ENCODE peak calls at places on chromosomes 12 and 14, in nine cellular contexts. Y is hepatocyte; U is fibroblast of mammary gland; A is PC-3; T is body of pancreas; S is progenitor cell of endocrine pancreas; L is CD4-positive, alpha-beta T cell; I is uterus; B is IMR-90. C is an unnamed sample.

GRCh38 chr12:105978276-105978675 is 160.5 kb downstream of the NUAK1 start:
- DNase-seq in Y (no peak), U (no peak), A (no peak), T (no peak), S (no peak), L (no peak), I (no peak), B (no peak), C (no peak)

GRCh38 chr14:56244138-56244789 is 126.1 kb downstream of the PELI2 start:
- DNase-seq in Y (no peak), U (peak; percentile 88), A (peak; percentile 77), T (no peak), S (no peak), L (no peak), I (no peak), B (peak; percentile 94), C (no peak)

GRCh38 chr12:121784460-121784859 is 9.0 kb downstream of the RHOF start:
- DNase-seq in Y (no peak), U (peak; percentile 96), A (peak; percentile 98), T (no peak), S (no peak), L (no peak), I (peak; percentile 60), B (peak; percentile 93), C (no peak)

GRCh38 chr12:3601466-3602150 is 110.6 kb downstream of the PRMT8 start:
- DNase-seq in Y (no peak), U (no peak), A (no peak), T (no peak), S (no peak), L (no peak), I (no peak), B (no peak), C (no peak)

GRCh38 chr14:63470877-63471565 is 72.2 kb downstream of the PPP2R5E start:
- DNase-seq in Y (peak; percentile 48), U (peak; percentile 82), A (peak; percentile 96), T (no peak), S (no peak), L (no peak), I (no peak), B (peak; percentile 91), C (no peak)

GRCh38 chr12:28936221-28936620 is 212.9 kb upstream of the FAR2 start:
- DNase-seq in Y (no peak), U (no peak), A (no peak), T (no peak), S (no peak), L (no peak), I (no peak), B (no peak), C (no peak)

GRCh38 chr12:49909826-49910225 is 6.1 kb upstream of the FAIM2 start:
- DNase-seq in Y (peak; percentile 39), U (peak; percentile 76), A (no peak), T (no peak), S (no peak), L (no peak), I (peak; percentile 41), B (peak; percentile 69), C (no peak)

GRCh38 chr14:42013560-42013959 is 406.9 kb downstream of the LRFN5 start:
- DNase-seq in Y (no peak), U (no peak), A (peak; percentile 59), T (no peak), S (no peak), L (no peak), I (no peak), B (peak; percentile 18), C (no peak)

GRCh38 chr12:27779416-27779815 is 617 bp upstream of the KLHL42 start:
- DNase-seq in Y (peak; percentile 25), U (peak; percentile 28), A (no peak), T (peak; percentile 29), S (peak; percentile 18), L (peak; percentile 1), I (peak; percentile 29), B (no peak), C (no peak)

GRCh38 chr12:80709811-80710726 is 2.6 kb downstream of the MYF6 start:
- DNase-seq in Y (peak; percentile 19), U (no peak), A (peak; percentile 39), T (no peak), S (no peak), L (no peak), I (no peak), B (no peak), C (no peak)

GRCh38 chr12:25458047-25458552 is 95.0 kb downstream of the LMNTD1 start:
- DNase-seq in Y (no peak), U (peak; percentile 98), A (peak; percentile 93), T (no peak), S (no peak), L (no peak), I (no peak), B (peak; percentile 97), C (no peak)

GRCh38 chr14:101986953-101987352 is 22.6 kb downstream of the DYNC1H1 start:
- DNase-seq in Y (no peak), U (no peak), A (no peak), T (no peak), S (no peak), L (no peak), I (no peak), B (no peak), C (no peak)

GRCh38 chr14:51862839-51863235 is 2.4 kb downstream of the GNG2 start:
- DNase-seq in Y (no peak), U (no peak), A (no peak), T (no peak), S (no peak), L (no peak), I (no peak), B (peak; percentile 27), C (no peak)

GRCh38 chr12:131428086-131428685 is 282.7 kb upstream of the SFSWAP start:
- DNase-seq in Y (no peak), U (no peak), A (no peak), T (no peak), S (no peak), L (no peak), I (no peak), B (no peak), C (peak; percentile 35)

GRCh38 chr14:87864356-87865230 is 128.4 kb downstream of the GALC start:
- DNase-seq in Y (no peak), U (no peak), A (no peak), T (no peak), S (no peak), L (no peak), I (no peak), B (no peak), C (no peak)

GRCh38 chr12:2057041-2057792 is 4.4 kb downstream of the CACNA1C start:
- DNase-seq in Y (peak; percentile 79), U (peak; percentile 57), A (peak; percentile 50), T (peak; percentile 44), S (peak; percentile 90), L (peak; percentile 22), I (peak; percentile 64), B (peak; percentile 62), C (no peak)

GRCh38 chr14:78848234-78848820 is 678.2 kb downstream of the NRXN3 start:
- DNase-seq in Y (peak; percentile 74), U (peak; percentile 30), A (peak; percentile 62), T (peak; percentile 21), S (peak; percentile 36), L (no peak), I (no peak), B (peak; percentile 31), C (no peak)

GRCh38 chr14:49621114-49621881 is 699 bp downstream of the MGAT2 start:
- DNase-seq in Y (peak; percentile 74), U (no peak), A (peak; percentile 43), T (peak; percentile 67), S (peak; percentile 39), L (no peak), I (peak; percentile 72), B (peak; percentile 28), C (peak; percentile 81)

GRCh38 chr14:99035268-99035667 is 236.7 kb downstream of the BCL11B start:
- DNase-seq in Y (peak; percentile 21), U (peak; percentile 49), A (no peak), T (no peak), S (no peak), L (no peak), I (peak; percentile 30), B (no peak), C (peak; percentile 76)

GRCh38 chr14:96761066-96761465 is 36.1 kb upstream of the VRK1 start:
- DNase-seq in Y (no peak), U (no peak), A (no peak), T (no peak), S (no peak), L (no peak), I (no peak), B (no peak), C (peak; percentile 63)
- TF ChIP-seq CTCF in Y (no peak), U (no peak), A (no peak), T (no peak), S (no peak), L (no peak), I (no peak), B (no peak), C (no peak)

GRCh38 chr14:64801800-64802199 is 77.9 kb downstream of the SPTB start:
- DNase-seq in Y (no peak), U (peak; percentile 25), A (peak; percentile 59), T (no peak), S (no peak), L (no peak), I (no peak), B (peak; percentile 17), C (no peak)
- TF ChIP-seq CTCF in Y (peak; percentile 27), U (peak; percentile 49), A (peak; percentile 92), T (peak; percentile 20), S (peak; percentile 54), L (no peak), I (peak; percentile 8), B (peak; percentile 57), C (peak; percentile 10)

GRCh38 chr14:70563417-70563816 is 28.6 kb upstream of the ADAM20 start:
- DNase-seq in Y (no peak), U (no peak), A (no peak), T (no peak), S (no peak), L (no peak), I (no peak), B (no peak), C (no peak)

GRCh38 chr14:70573050-70573449 is 27.4 kb downstream of the MED6 start:
- DNase-seq in Y (no peak), U (no peak), A (no peak), T (no peak), S (no peak), L (no peak), I (no peak), B (no peak), C (no peak)

GRCh38 chr14:70571139-70571538 is 29.3 kb downstream of the MED6 start:
- DNase-seq in Y (no peak), U (no peak), A (no peak), T (no peak), S (no peak), L (no peak), I (no peak), B (no peak), C (no peak)

GRCh38 chr14:70563869-70564268 is 29.1 kb upstream of the ADAM20 start:
- DNase-seq in Y (no peak), U (no peak), A (no peak), T (no peak), S (no peak), L (no peak), I (no peak), B (no peak), C (no peak)

GRCh38 chr14:70567791-70568190 is 32.7 kb downstream of the MED6 start:
- DNase-seq in Y (peak; percentile 28), U (peak; percentile 42), A (peak; percentile 70), T (no peak), S (no peak), L (no peak), I (no peak), B (peak; percentile 39), C (no peak)
- TF ChIP-seq CTCF in Y (peak; percentile 34), U (peak; percentile 60), A (peak; percentile 90), T (peak; percentile 30), S (peak; percentile 51), L (no peak), I (no peak), B (peak; percentile 52), C (no peak)

GRCh38 chr14:77000340-77001235 is 27.9 kb downstream of the IRF2BPL start:
- DNase-seq in Y (peak; percentile 87), U (peak; percentile 39), A (no peak), T (no peak), S (no peak), L (no peak), I (peak; percentile 60), B (peak; percentile 79), C (no peak)
- TF ChIP-seq CTCF in Y (no peak), U (no peak), A (no peak), T (no peak), S (no peak), L (no peak), I (no peak), B (no peak), C (no peak)